ENCODE peak calls at places on chromosome 18, in nine cellular contexts. One of them, this sample, is unnamed.

GRCh38 chr18:27871731-27872130 is 305.2 kb downstream of the CDH2 start:
- DNase-seq in foreskin keratinocyte: no peak
- DNase-seq in K562: no peak
- DNase-seq in fibroblast of lung: no peak
- DNase-seq in heart right ventricle: no peak
- DNase-seq in tibial artery: no peak
- DNase-seq in H9: no peak
- DNase-seq in HCT116: no peak
- DNase-seq in breast epithelium: no peak
- DNase-seq in this sample: no peak

GRCh38 chr18:73774836-73775509 is 372.7 kb downstream of the FBXO15 start:
- DNase-seq in foreskin keratinocyte: no peak
- DNase-seq in K562: no peak
- DNase-seq in fibroblast of lung: no peak
- DNase-seq in heart right ventricle: peak; percentile 25
- DNase-seq in tibial artery: no peak
- DNase-seq in H9: peak; percentile 65
- DNase-seq in HCT116: no peak
- DNase-seq in breast epithelium: no peak
- DNase-seq in this sample: no peak

GRCh38 chr18:53457068-53457467 is 767.4 kb downstream of the MBD2 start:
- DNase-seq in foreskin keratinocyte: no peak
- DNase-seq in K562: no peak
- DNase-seq in fibroblast of lung: peak; percentile 38
- DNase-seq in heart right ventricle: no peak
- DNase-seq in tibial artery: no peak
- DNase-seq in H9: no peak
- DNase-seq in HCT116: no peak
- DNase-seq in breast epithelium: no peak
- DNase-seq in this sample: no peak

GRCh38 chr18:79139206-79139605 is 70.0 kb downstream of the ATP9B start:
- DNase-seq in foreskin keratinocyte: no peak
- DNase-seq in K562: no peak
- DNase-seq in fibroblast of lung: no peak
- DNase-seq in heart right ventricle: no peak
- DNase-seq in tibial artery: no peak
- DNase-seq in H9: no peak
- DNase-seq in HCT116: no peak
- DNase-seq in breast epithelium: no peak
- DNase-seq in this sample: no peak

GRCh38 chr18:11906926-11907874 is 917 bp downstream of the MPPE1 start:
- DNase-seq in foreskin keratinocyte: no peak
- DNase-seq in K562: no peak
- DNase-seq in fibroblast of lung: no peak
- DNase-seq in heart right ventricle: no peak
- DNase-seq in tibial artery: no peak
- DNase-seq in H9: no peak
- DNase-seq in HCT116: no peak
- DNase-seq in breast epithelium: no peak
- DNase-seq in this sample: no peak

GRCh38 chr18:78659748-78660147 is 319.9 kb upstream of the SALL3 start:
- DNase-seq in foreskin keratinocyte: no peak
- DNase-seq in K562: peak; percentile 15
- DNase-seq in fibroblast of lung: no peak
- DNase-seq in heart right ventricle: no peak
- DNase-seq in tibial artery: no peak
- DNase-seq in H9: peak; percentile 70
- DNase-seq in HCT116: no peak
- DNase-seq in breast epithelium: no peak
- DNase-seq in this sample: no peak

GRCh38 chr18:46333371-46334199 is 229.4 kb downstream of the HAUS1 start:
- DNase-seq in foreskin keratinocyte: peak; percentile 25
- DNase-seq in K562: peak; percentile 10
- DNase-seq in fibroblast of lung: peak; percentile 29
- DNase-seq in heart right ventricle: peak; percentile 64
- DNase-seq in tibial artery: no peak
- DNase-seq in H9: no peak
- DNase-seq in HCT116: peak; percentile 22
- DNase-seq in breast epithelium: no peak
- DNase-seq in this sample: no peak

GRCh38 chr18:6885992-6886823 is 156.7 kb downstream of the ARHGAP28 start:
- DNase-seq in foreskin keratinocyte: peak; percentile 7
- DNase-seq in K562: peak; percentile 62
- DNase-seq in fibroblast of lung: peak; percentile 29
- DNase-seq in heart right ventricle: no peak
- DNase-seq in tibial artery: no peak
- DNase-seq in H9: no peak
- DNase-seq in HCT116: no peak
- DNase-seq in breast epithelium: no peak
- DNase-seq in this sample: no peak

GRCh38 chr18:25298853-25299274 is 53.1 kb downstream of the ZNF521 start:
- DNase-seq in foreskin keratinocyte: no peak
- DNase-seq in K562: peak; percentile 42
- DNase-seq in fibroblast of lung: peak; percentile 93
- DNase-seq in heart right ventricle: no peak
- DNase-seq in tibial artery: no peak
- DNase-seq in H9: no peak
- DNase-seq in HCT116: no peak
- DNase-seq in breast epithelium: no peak
- DNase-seq in this sample: no peak

GRCh38 chr18:46293699-46294300 is 189.6 kb downstream of the HAUS1 start:
- DNase-seq in foreskin keratinocyte: no peak
- DNase-seq in K562: no peak
- DNase-seq in fibroblast of lung: peak; percentile 8
- DNase-seq in heart right ventricle: no peak
- DNase-seq in tibial artery: no peak
- DNase-seq in H9: peak; percentile 53
- DNase-seq in HCT116: no peak
- DNase-seq in breast epithelium: no peak
- DNase-seq in this sample: no peak

GRCh38 chr18:8151176-8151575 is 458.1 kb upstream of the RAB12 start:
- DNase-seq in foreskin keratinocyte: no peak
- DNase-seq in K562: no peak
- DNase-seq in fibroblast of lung: peak; percentile 24
- DNase-seq in heart right ventricle: no peak
- DNase-seq in tibial artery: no peak
- DNase-seq in H9: no peak
- DNase-seq in HCT116: no peak
- DNase-seq in breast epithelium: no peak
- DNase-seq in this sample: no peak

GRCh38 chr18:24704921-24705620 is 244.6 kb downstream of the HRH4 start:
- DNase-seq in foreskin keratinocyte: no peak
- DNase-seq in K562: no peak
- DNase-seq in fibroblast of lung: peak; percentile 36
- DNase-seq in heart right ventricle: no peak
- DNase-seq in tibial artery: no peak
- DNase-seq in H9: no peak
- DNase-seq in HCT116: no peak
- DNase-seq in breast epithelium: no peak
- DNase-seq in this sample: no peak

GRCh38 chr18:43022874-43023273 is 92.6 kb downstream of the RIT2 start:
- DNase-seq in foreskin keratinocyte: no peak
- DNase-seq in K562: no peak
- DNase-seq in fibroblast of lung: no peak
- DNase-seq in heart right ventricle: no peak
- DNase-seq in tibial artery: no peak
- DNase-seq in H9: no peak
- DNase-seq in HCT116: no peak
- DNase-seq in breast epithelium: no peak
- DNase-seq in this sample: no peak

GRCh38 chr18:25590456-25590855 is 238.5 kb upstream of the ZNF521 start:
- DNase-seq in foreskin keratinocyte: no peak
- DNase-seq in K562: no peak
- DNase-seq in fibroblast of lung: no peak
- DNase-seq in heart right ventricle: no peak
- DNase-seq in tibial artery: no peak
- DNase-seq in H9: no peak
- DNase-seq in HCT116: no peak
- DNase-seq in breast epithelium: no peak
- DNase-seq in this sample: no peak

GRCh38 chr18:23066060-23066459 is 69.2 kb upstream of the CABLES1 start:
- DNase-seq in foreskin keratinocyte: no peak
- DNase-seq in K562: no peak
- DNase-seq in fibroblast of lung: no peak
- DNase-seq in heart right ventricle: no peak
- DNase-seq in tibial artery: no peak
- DNase-seq in H9: no peak
- DNase-seq in HCT116: no peak
- DNase-seq in breast epithelium: no peak
- DNase-seq in this sample: no peak

GRCh38 chr18:30903566-30903965 is 139.0 kb downstream of the DSC3 start:
- DNase-seq in foreskin keratinocyte: peak; percentile 98
- DNase-seq in K562: no peak
- DNase-seq in fibroblast of lung: peak; percentile 90
- DNase-seq in heart right ventricle: no peak
- DNase-seq in tibial artery: no peak
- DNase-seq in H9: no peak
- DNase-seq in HCT116: peak; percentile 12
- DNase-seq in breast epithelium: no peak
- DNase-seq in this sample: no peak

GRCh38 chr18:39389800-39390379 is 1824.3 kb upstream of the CELF4 start:
- DNase-seq in foreskin keratinocyte: no peak
- DNase-seq in K562: no peak
- DNase-seq in fibroblast of lung: no peak
- DNase-seq in heart right ventricle: no peak
- DNase-seq in tibial artery: no peak
- DNase-seq in H9: peak; percentile 73
- DNase-seq in HCT116: no peak
- DNase-seq in breast epithelium: no peak
- DNase-seq in this sample: no peak

GRCh38 chr18:49839012-49839411 is 25.7 kb upstream of the ACAA2 start:
- DNase-seq in foreskin keratinocyte: peak; percentile 91
- DNase-seq in K562: no peak
- DNase-seq in fibroblast of lung: peak; percentile 87
- DNase-seq in heart right ventricle: no peak
- DNase-seq in tibial artery: no peak
- DNase-seq in H9: no peak
- DNase-seq in HCT116: peak; percentile 49
- DNase-seq in breast epithelium: no peak
- DNase-seq in this sample: no peak

GRCh38 chr18:11857177-11857887 is 6.1 kb downstream of the CHMP1B start:
- DNase-seq in foreskin keratinocyte: peak; percentile 99
- DNase-seq in K562: peak; percentile 41
- DNase-seq in fibroblast of lung: peak; percentile 100
- DNase-seq in heart right ventricle: peak; percentile 34
- DNase-seq in tibial artery: peak; percentile 75
- DNase-seq in H9: peak; percentile 61
- DNase-seq in HCT116: peak; percentile 95
- DNase-seq in breast epithelium: no peak
- DNase-seq in this sample: peak; percentile 82

DNA sequence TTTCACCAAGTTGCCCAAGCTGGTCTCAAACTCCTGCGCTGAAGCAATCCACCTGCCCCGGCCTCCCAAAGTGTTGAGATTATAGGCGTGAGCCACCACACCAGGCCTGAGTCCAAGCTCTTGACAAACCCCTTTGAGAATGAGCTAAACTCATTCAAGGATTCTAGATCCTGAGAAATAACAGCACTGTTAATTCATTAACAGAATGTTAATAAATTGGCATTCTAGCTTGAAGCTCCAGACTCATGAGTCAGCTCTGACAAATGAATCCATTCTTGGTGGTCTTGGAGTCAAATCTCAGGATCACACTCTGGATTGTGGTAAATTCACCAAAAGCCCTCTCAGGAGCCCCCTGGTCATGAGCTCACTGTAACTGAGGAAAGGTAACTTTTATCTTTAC is 1.8 kb downstream of the NARS1 start:
- DNase-seq in foreskin keratinocyte: no peak
- DNase-seq in K562: no peak
- DNase-seq in fibroblast of lung: peak; percentile 28
- DNase-seq in heart right ventricle: no peak
- DNase-seq in tibial artery: no peak
- DNase-seq in H9: no peak
- DNase-seq in HCT116: no peak
- DNase-seq in breast epithelium: no peak
- DNase-seq in this sample: no peak
- H3K27ac ChIP-seq in foreskin keratinocyte: no peak overlapping the region
- H3K27ac ChIP-seq in K562: peak overlapping the region; percentile 86
- H3K27ac ChIP-seq in fibroblast of lung: no peak overlapping the region
- H3K27ac ChIP-seq in heart right ventricle: no peak overlapping the region
- H3K27ac ChIP-seq in tibial artery: no peak overlapping the region
- H3K27ac ChIP-seq in H9: no peak overlapping the region
- H3K27ac ChIP-seq in HCT116: no peak overlapping the region
- H3K27ac ChIP-seq in breast epithelium: no peak overlapping the region
- H3K27ac ChIP-seq in this sample: no peak overlapping the region

GRCh38 chr18:10293966-10294365 is 160.5 kb upstream of the APCDD1 start:
- DNase-seq in foreskin keratinocyte: no peak
- DNase-seq in K562: no peak
- DNase-seq in fibroblast of lung: no peak
- DNase-seq in heart right ventricle: no peak
- DNase-seq in tibial artery: no peak
- DNase-seq in H9: no peak
- DNase-seq in HCT116: no peak
- DNase-seq in breast epithelium: no peak
- DNase-seq in this sample: no peak
- H3K4me1 ChIP-seq in foreskin keratinocyte: no peaks in the 10 kb centered on the region
- H3K4me1 ChIP-seq in K562: no peaks in the 10 kb centered on the region
- H3K4me1 ChIP-seq in fibroblast of lung: no peaks in the 10 kb centered on the region
- H3K4me1 ChIP-seq in heart right ventricle: no peaks in the 10 kb centered on the region
- H3K4me1 ChIP-seq in tibial artery: no peaks in the 10 kb centered on the region
- H3K4me1 ChIP-seq in H9: no peaks in the 10 kb centered on the region
- H3K4me1 ChIP-seq in HCT116: no peaks in the 10 kb centered on the region
- H3K4me1 ChIP-seq in breast epithelium: no peaks in the 10 kb centered on the region
- H3K4me1 ChIP-seq in this sample: no peaks in the 10 kb centered on the region

DNA sequence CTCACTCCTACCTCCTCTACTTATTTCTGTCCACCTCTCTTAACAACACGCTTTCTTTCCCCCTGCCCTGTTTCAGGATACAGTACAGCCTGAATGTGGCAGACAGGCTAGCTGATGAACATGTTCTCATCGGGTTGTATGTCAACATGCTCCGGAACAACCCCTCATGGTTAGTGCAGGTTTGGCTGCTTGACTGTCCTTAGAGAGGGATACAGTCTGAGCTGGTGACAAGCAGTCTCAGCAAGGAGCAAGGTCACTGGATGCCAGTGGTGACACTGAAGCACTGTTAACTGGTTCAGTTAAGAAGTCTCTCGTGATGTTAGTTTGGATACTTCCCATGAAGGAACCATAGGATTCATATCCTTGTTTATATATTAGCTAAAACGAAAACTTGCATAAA is 128.6 kb downstream of the DTNA start:
- DNase-seq in foreskin keratinocyte: no peak
- DNase-seq in K562: no peak
- DNase-seq in fibroblast of lung: no peak
- DNase-seq in heart right ventricle: no peak
- DNase-seq in tibial artery: no peak
- DNase-seq in H9: no peak
- DNase-seq in HCT116: no peak
- DNase-seq in breast epithelium: no peak
- DNase-seq in this sample: no peak
- H3K27ac ChIP-seq in foreskin keratinocyte: no peak overlapping the region
- H3K27ac ChIP-seq in K562: no peak overlapping the region
- H3K27ac ChIP-seq in fibroblast of lung: no peak overlapping the region
- H3K27ac ChIP-seq in heart right ventricle: peak overlapping the region; percentile 77
- H3K27ac ChIP-seq in tibial artery: peak overlapping the region; percentile 74
- H3K27ac ChIP-seq in H9: no peak overlapping the region
- H3K27ac ChIP-seq in HCT116: no peak overlapping the region
- H3K27ac ChIP-seq in breast epithelium: peak overlapping the region; percentile 74
- H3K27ac ChIP-seq in this sample: peak overlapping the region; percentile 85

DNA sequence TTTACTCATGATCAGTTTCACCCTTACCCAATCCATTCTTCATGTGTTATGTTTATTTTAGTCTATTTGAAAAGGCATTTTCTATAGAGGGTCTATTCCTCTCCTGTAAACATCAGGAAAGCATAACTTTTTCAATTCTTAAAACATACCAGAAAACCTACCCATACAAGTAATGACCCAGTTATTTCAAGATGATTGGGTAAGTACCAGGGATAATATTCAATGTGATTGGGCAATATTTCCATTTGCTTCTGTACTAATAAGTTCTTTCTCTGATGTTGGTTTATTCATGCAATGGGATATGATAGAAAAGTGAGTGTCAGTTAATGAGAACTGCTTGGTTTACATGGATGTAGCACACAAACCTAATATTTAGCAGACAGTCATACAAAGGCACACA is 87.6 kb downstream of the CCBE1 start:
- DNase-seq in foreskin keratinocyte: no peak
- DNase-seq in K562: no peak
- DNase-seq in fibroblast of lung: no peak
- DNase-seq in heart right ventricle: no peak
- DNase-seq in tibial artery: no peak
- DNase-seq in H9: no peak
- DNase-seq in HCT116: no peak
- DNase-seq in breast epithelium: no peak
- DNase-seq in this sample: no peak
- H3K4me1 ChIP-seq in foreskin keratinocyte: no peaks in the 10 kb centered on the region
- H3K4me1 ChIP-seq in K562: no peaks in the 10 kb centered on the region
- H3K4me1 ChIP-seq in fibroblast of lung: peaks cover 15% of the 10 kb centered on the region
- H3K4me1 ChIP-seq in heart right ventricle: peaks cover 13% of the 10 kb centered on the region
- H3K4me1 ChIP-seq in tibial artery: no peaks in the 10 kb centered on the region
- H3K4me1 ChIP-seq in H9: peaks cover 2% of the 10 kb centered on the region
- H3K4me1 ChIP-seq in HCT116: no peaks in the 10 kb centered on the region
- H3K4me1 ChIP-seq in breast epithelium: no peaks in the 10 kb centered on the region
- H3K4me1 ChIP-seq in this sample: no peaks in the 10 kb centered on the region

This sample was measured in ascending aorta.